ENCODE peak calls at places on chromosomes 11 and 22, in four cellular contexts. T is cardiac muscle cell; E is CD8-positive, alpha-beta T cell; U is PC-9. G is an unnamed sample.

GRCh38 chr11:69122642-69123431 is 32.9 kb upstream of the SMIM38 start:
- DNase-seq in T (peak; percentile 69), E (peak; percentile 59), U (peak; percentile 100), G (peak; percentile 88)

GRCh38 chr11:65452806-65453490 is 30.4 kb downstream of the NEAT1 start:
- DNase-seq in E (no peak), T (peak; percentile 74), U (peak; percentile 86), G (no peak)

GRCh38 chr11:2929880-2930704 is 872 bp upstream of the PHLDA2 start:
- DNase-seq in U (peak; percentile 60), E (no peak), T (peak; percentile 33), G (peak; percentile 79)

GRCh38 chr11:894575-895201 is 15.9 kb downstream of the CHID1 start:
- DNase-seq in E (no peak), U (no peak), T (no peak), G (no peak)

GRCh38 chr11:40185793-40186192 is 1273.7 kb downstream of the LRRC4C start:
- DNase-seq in T (no peak), U (no peak), E (no peak), G (no peak)

GRCh38 chr22:32700186-32700882 is 101.2 kb upstream of the TIMP3 start:
- DNase-seq in U (peak; percentile 54), E (no peak), T (peak; percentile 58), G (no peak)

GRCh38 chr11:45209904-45210699 is 63.7 kb downstream of the PRDM11 start:
- DNase-seq in T (peak; percentile 95), E (no peak), U (no peak), G (no peak)

GRCh38 chr11:130403301-130403804 is 25.1 kb downstream of the ADAMTS8 start:
- DNase-seq in T (peak; percentile 76), U (peak; percentile 38), E (no peak), G (no peak)

GRCh38 chr11:38169286-38169685 is 1571.2 kb upstream of the RAG2 start:
- DNase-seq in T (peak; percentile 64), E (no peak), U (peak; percentile 88), G (no peak)

GRCh38 chr22:50684986-50685385 is 12.4 kb downstream of the SHANK3 start:
- DNase-seq in E (no peak), U (no peak), T (no peak), G (no peak)

GRCh38 chr11:2270322-2271076 is at the start of gene ASCL2:
- DNase-seq in U (no peak), T (no peak), E (no peak), G (no peak)

GRCh38 chr22:21628386-21629261 is 1.2 kb downstream of the YDJC start:
- DNase-seq in E (no peak), T (no peak), U (no peak), G (no peak)

GRCh38 chr11:94528551-94528950 is 15.2 kb upstream of the FUT4 start:
- DNase-seq in U (no peak), E (no peak), T (no peak), G (no peak)

GRCh38 chr22:23109079-23109347 is 32.8 kb downstream of the RSPH14 start:
- DNase-seq in U (no peak), E (no peak), T (no peak), G (no peak)

GRCh38 chr22:23109441-23109978 is 32.3 kb downstream of the RSPH14 start:
- DNase-seq in E (no peak), U (no peak), T (no peak), G (no peak)

GRCh38 chr22:23112472-23113012 is 29.2 kb downstream of the RSPH14 start:
- DNase-seq in U (no peak), E (no peak), T (no peak), G (no peak)

GRCh38 chr22:23110190-23110921 is 31.4 kb downstream of the RSPH14 start:
- DNase-seq in T (no peak), U (no peak), E (no peak), G (no peak)

GRCh38 chr22:23110922-23111527 is 30.8 kb downstream of the RSPH14 start:
- DNase-seq in U (no peak), E (no peak), T (no peak), G (no peak)
- H3K27ac ChIP-seq in U (no peak overlapping the region), E (no peak overlapping the region), T (no peak overlapping the region), G (no peak overlapping the region)

DNA sequence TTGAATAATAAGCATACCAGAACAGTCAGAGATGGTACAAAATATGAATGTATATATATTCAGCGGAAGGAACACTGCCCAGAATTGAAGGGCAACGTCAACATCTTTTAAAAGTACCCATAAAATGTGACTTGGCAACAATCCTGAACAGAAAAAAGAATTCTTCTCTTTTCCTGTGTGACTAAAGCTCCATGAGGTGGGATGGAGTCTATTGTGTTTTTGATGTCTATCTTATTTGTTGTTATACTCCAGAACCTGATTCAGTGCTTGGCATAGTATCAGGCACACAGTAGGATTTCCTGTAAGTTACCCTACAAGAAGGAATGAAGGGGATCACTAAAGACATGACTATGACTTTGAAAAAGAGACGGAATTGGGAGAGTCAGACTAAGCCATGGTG is 10.3 kb downstream of the LDLRAD3 start:
- DNase-seq in T (no peak), U (no peak), E (no peak), G (no peak)
- H3K9me3 ChIP-seq in T (no peaks in the 10 kb centered on the region), U (no peaks in the 10 kb centered on the region), E (no peaks in the 10 kb centered on the region), G (no peaks in the 10 kb centered on the region)

GRCh38 chr22:44381761-44382454 is 69.2 kb upstream of the SHISAL1 start:
- DNase-seq in T (no peak), E (no peak), U (no peak), G (no peak)
- H3K4me3 ChIP-seq in T (no peak overlapping the region), E (no peak overlapping the region), U (no peak overlapping the region), G (no peak overlapping the region)

GRCh38 chr11:125374398-125374797 is 121.7 kb downstream of the FEZ1 start:
- DNase-seq in U (no peak), T (no peak), E (no peak), G (no peak)
- H3K27ac ChIP-seq in U (no peak overlapping the region), T (no peak overlapping the region), E (no peak overlapping the region), G (peak overlapping the region; percentile 66)

GRCh38 chr11:134634897-134635831 is 223.1 kb upstream of the B3GAT1 start:
- DNase-seq in E (no peak), U (no peak), T (no peak), G (no peak)
- H3K9me3 ChIP-seq in E (no peaks in the 10 kb centered on the region), U (no peaks in the 10 kb centered on the region), T (no peaks in the 10 kb centered on the region), G (no peaks in the 10 kb centered on the region)

GRCh38 chr11:67421421-67422031 is 6.0 kb downstream of the CARNS1 start:
- DNase-seq in E (no peak), U (no peak), T (no peak), G (peak; percentile 48)
- H3K4me3 ChIP-seq in E (no peak overlapping the region), U (peak overlapping the region; percentile 69), T (no peak overlapping the region), G (no peak overlapping the region)

GRCh38 chr22:48721394-48721666 is 1106.3 kb downstream of the BRD1 start:
- DNase-seq in T (no peak), E (no peak), U (no peak), G (peak; percentile 68)

GRCh38 chr22:48718818-48719500 is 1108.7 kb downstream of the BRD1 start:
- DNase-seq in T (no peak), U (no peak), E (no peak), G (no peak)

GRCh38 chr22:48717883-48718817 is 1109.5 kb downstream of the BRD1 start:
- DNase-seq in U (no peak), E (no peak), T (no peak), G (peak; percentile 48)

GRCh38 chr22:48720662-48721393 is 1106.8 kb downstream of the BRD1 start:
- DNase-seq in T (no peak), U (no peak), E (no peak), G (no peak)

DNA sequence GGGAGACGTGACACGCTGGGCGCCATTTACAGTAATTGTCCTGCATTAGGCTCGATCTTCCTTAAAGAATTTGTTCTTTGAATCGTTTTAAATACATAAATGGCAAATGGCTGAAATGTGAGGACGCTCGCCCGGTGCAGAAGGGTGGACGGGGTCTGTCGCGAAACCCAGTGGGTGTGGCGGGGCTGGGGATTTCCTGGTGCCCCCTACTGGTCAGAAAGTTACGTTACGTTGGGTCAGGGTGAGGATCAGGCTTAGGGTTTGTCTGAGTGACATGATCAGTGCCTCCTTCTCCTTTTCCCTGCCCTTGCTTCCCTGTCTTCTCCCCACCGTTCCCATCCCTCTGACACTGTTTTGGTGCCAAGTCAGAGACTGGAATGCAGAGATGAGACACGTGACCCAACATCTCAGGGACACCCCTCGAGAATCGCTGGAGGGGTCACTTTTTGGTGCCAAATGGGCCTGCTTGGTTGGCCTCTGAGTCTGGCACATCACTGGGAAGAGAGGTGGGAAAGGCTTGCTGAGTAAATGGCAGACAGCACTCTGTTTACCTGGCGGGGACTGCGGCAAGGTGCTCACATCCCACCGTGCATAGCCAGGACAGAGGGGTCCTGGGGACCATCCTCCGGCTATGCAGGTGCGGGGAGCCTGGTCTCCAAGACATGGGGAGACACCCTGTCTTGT is 1107.6 kb downstream of the BRD1 start:
- DNase-seq in E (no peak), U (no peak), T (no peak), G (no peak)
- H3K27ac ChIP-seq in E (no peak overlapping the region), U (no peak overlapping the region), T (no peak overlapping the region), G (no peak overlapping the region)

DNA sequence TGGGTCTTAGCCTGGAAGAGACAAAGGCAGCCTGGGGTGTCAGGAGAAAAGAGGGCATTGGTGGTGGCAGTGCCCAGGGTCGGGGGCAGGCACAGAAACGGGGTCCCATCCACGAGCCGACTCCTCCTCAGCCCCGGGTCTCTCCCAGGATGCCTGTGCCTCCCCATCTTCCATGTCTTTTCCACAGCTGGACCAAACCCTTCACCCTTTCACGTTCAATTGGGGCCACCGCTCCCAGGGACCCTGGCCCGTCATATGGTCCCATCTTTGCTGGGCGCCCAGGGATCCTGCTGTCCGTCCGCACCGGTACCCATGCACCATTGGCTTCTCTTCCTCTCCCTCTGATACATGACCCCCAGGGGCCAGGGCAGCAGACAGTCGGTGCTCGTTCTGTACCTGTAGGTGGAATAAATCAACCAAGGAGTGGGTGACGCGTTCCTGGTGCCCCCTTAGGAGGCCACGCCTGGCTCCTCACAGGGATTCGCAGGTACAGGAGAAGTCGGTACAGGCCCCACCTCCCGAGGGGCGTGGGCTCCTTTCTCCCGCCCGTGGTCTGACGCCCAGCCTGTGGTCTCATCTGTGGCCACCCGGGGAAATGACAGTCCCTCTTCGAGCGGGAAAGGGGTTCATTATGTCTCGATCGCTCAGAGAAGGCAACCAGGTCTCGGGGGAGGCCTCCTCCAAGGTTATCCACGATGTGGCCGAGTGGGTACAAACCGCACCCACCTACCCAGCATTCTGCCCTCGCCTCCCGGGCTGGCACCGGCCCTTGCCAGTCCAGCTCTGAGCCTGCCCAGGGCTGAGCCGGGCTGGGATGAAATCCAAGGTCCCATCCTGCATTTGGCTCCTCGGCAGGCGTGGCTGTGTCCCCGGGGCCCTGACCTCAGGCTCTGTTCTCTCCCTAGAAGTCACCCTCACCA is 1493.6 kb downstream of the BRD1 start:
- DNase-seq in E (no peak), T (no peak), U (no peak), G (no peak)
- H3K9me3 ChIP-seq in E (no peaks in the 10 kb centered on the region), T (no peaks in the 10 kb centered on the region), U (no peaks in the 10 kb centered on the region), G (no peaks in the 10 kb centered on the region)